ENCODE peak calls at places on chromosomes 16 and 17, in six cellular contexts. S is adrenal gland, I is heart left ventricle, R is A549, Q is testis, P is tibial nerve. W is an unnamed sample.

GRCh38 chr16:4767872-4768548 is 1.0 kb upstream of the ZNF500 start:
- DNase-seq in S (peak; percentile 67), R (no peak), I (no peak), Q (peak; percentile 52), P (no peak), W (peak; percentile 50)

GRCh38 chr16:61544165-61544564 is 492.1 kb downstream of the CDH8 start:
- DNase-seq in I (no peak), R (no peak), Q (no peak), P (no peak), S (no peak), W (no peak)

GRCh38 chr16:85644093-85644712 is 31.1 kb downstream of the GSE1 start:
- DNase-seq in Q (no peak), S (no peak), P (no peak), I (no peak), R (no peak), W (no peak)

GRCh38 chr16:56288019-56288418 is 96.7 kb downstream of the GNAO1 start:
- DNase-seq in I (no peak), S (no peak), Q (no peak), R (no peak), P (no peak), W (no peak)

GRCh38 chr16:81492307-81492706 is 47.7 kb downstream of the CMIP start:
- DNase-seq in S (no peak), R (no peak), P (no peak), I (no peak), Q (no peak), W (no peak)

GRCh38 chr16:86653289-86654006 is 75.1 kb downstream of the FOXL1 start:
- DNase-seq in Q (no peak), R (no peak), P (no peak), S (no peak), I (peak; percentile 47), W (no peak)

GRCh38 chr17:74778960-74779359 is 2.8 kb upstream of the NAT9 start:
- DNase-seq in P (no peak), Q (no peak), S (no peak), R (no peak), I (no peak), W (no peak)

GRCh38 chr16:41439-42068 is 11.9 kb downstream of the POLR3K start:
- DNase-seq in I (no peak), Q (peak; percentile 50), P (no peak), R (no peak), S (no peak), W (no peak)

GRCh38 chr17:27657620-27658019 is 26.6 kb downstream of the LGALS9 start:
- DNase-seq in P (no peak), R (no peak), Q (no peak), I (no peak), S (no peak), W (peak; percentile 22)

GRCh38 chr17:72635034-72635654 is 457.3 kb downstream of the SLC39A11 start:
- DNase-seq in S (no peak), Q (no peak), R (no peak), I (no peak), P (no peak), W (no peak)

GRCh38 chr16:66923247-66923851 is 2.0 kb downstream of the RRAD start:
- DNase-seq in R (no peak), I (peak; percentile 78), P (no peak), Q (peak; percentile 58), S (peak; percentile 84), W (no peak)

GRCh38 chr16:35196313-35196712 is 1736.9 kb downstream of the TP53TG3F start:
- DNase-seq in I (no peak), R (no peak), P (no peak), Q (no peak), S (no peak), W (no peak)

GRCh38 chr16:75763250-75763649 is 37.0 kb upstream of the CPHXL start:
- DNase-seq in S (no peak), P (no peak), I (no peak), Q (no peak), R (no peak), W (no peak)

GRCh38 chr17:59825533-59826316 is 67.0 kb downstream of the TUBD1 start:
- DNase-seq in Q (no peak), S (peak; percentile 37), R (no peak), I (no peak), P (no peak), W (no peak)

GRCh38 chr17:7575481-7575883 is 4.0 kb upstream of the CD68 start:
- DNase-seq in I (no peak), P (no peak), Q (no peak), R (no peak), S (no peak), W (no peak)
- TF ChIP-seq POLR2A in I (no peak), P (no peak), Q (no peak), R (no peak), S (no peak), W (no peak)

GRCh38 chr17:82230627-82231311 is 1.9 kb downstream of the SLC16A3 start:
- DNase-seq in P (peak; percentile 78), Q (peak; percentile 92), I (peak; percentile 90), R (peak; percentile 79), S (peak; percentile 85), W (peak; percentile 87)
- TF ChIP-seq POLR2A in P (no peak), Q (no peak), I (peak; percentile 29), R (no peak), S (no peak), W (no peak)

DNA sequence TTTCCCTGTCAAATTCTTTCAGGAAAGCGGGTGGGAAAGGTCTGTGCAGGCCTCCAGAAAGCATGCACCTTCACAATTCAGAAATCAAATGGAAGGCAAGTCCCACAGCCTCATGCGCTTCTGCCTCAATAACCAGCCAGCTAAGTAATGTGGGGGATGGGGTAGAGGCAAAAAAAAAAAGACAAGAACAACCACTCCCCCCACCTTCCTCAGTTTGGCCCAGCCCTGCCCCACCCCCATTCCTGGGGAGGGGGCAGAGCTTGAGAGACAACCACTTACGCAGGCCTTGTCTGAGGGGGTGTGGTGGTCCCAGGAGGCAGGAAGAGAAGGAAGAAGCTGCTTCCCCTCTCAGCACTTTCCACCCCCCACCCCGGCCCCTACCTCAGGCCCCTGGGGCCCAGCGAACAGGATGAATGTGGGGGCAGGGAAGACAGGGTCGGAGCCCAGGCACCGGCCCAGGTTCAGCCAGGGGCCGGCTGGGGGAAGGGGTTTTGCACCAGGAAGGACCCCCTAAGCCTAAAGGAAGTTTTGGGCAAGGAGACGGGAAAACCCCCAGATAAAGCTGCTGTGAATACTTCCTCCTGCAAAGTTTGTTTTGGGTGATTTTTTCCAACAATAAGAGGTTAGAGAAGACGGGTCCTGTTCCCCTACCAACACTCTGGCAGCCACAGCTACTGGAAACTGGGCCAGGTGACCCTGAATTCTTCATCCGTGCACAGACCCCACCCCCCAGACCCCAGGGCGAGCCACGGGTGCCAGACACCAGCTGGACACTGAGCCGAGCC is 1.2 kb downstream of the JUP start:
- DNase-seq in R (no peak), S (peak; percentile 15), I (peak; percentile 56), P (no peak), Q (no peak), W (no peak)
- TF ChIP-seq POLR2A in R (no peak), S (no peak), I (no peak), P (no peak), Q (no peak), W (no peak)

GRCh38 chr16:20900299-20901067 is at the start of the genes DCUN1D3 and LYRM1:
- DNase-seq in P (peak; percentile 94), R (peak; percentile 96), I (peak; percentile 96), Q (peak; percentile 99), S (peak; percentile 98), W (peak; percentile 97)

GRCh38 chr16:20899503-20900298 is 457 bp downstream of the DCUN1D3 start:
- DNase-seq in S (no peak), R (no peak), P (peak; percentile 18), I (no peak), Q (peak; percentile 40), W (no peak)

GRCh38 chr16:20902426-20902825 is 1.9 kb downstream of the LYRM1 start:
- DNase-seq in R (no peak), P (no peak), S (no peak), Q (no peak), I (no peak), W (no peak)

GRCh38 chr16:20901441-20902112 is 1.0 kb downstream of the LYRM1 start:
- DNase-seq in S (peak; percentile 73), I (peak; percentile 54), Q (peak; percentile 59), R (peak; percentile 52), P (peak; percentile 34), W (peak; percentile 58)

GRCh38 chr16:20901068-20901440 is 483 bp downstream of the LYRM1 start:
- DNase-seq in I (no peak), R (no peak), Q (no peak), S (no peak), P (no peak), W (no peak)
- TF ChIP-seq POLR2A in I (no peak), R (no peak), Q (no peak), S (no peak), P (no peak), W (peak; percentile 68)

DNA sequence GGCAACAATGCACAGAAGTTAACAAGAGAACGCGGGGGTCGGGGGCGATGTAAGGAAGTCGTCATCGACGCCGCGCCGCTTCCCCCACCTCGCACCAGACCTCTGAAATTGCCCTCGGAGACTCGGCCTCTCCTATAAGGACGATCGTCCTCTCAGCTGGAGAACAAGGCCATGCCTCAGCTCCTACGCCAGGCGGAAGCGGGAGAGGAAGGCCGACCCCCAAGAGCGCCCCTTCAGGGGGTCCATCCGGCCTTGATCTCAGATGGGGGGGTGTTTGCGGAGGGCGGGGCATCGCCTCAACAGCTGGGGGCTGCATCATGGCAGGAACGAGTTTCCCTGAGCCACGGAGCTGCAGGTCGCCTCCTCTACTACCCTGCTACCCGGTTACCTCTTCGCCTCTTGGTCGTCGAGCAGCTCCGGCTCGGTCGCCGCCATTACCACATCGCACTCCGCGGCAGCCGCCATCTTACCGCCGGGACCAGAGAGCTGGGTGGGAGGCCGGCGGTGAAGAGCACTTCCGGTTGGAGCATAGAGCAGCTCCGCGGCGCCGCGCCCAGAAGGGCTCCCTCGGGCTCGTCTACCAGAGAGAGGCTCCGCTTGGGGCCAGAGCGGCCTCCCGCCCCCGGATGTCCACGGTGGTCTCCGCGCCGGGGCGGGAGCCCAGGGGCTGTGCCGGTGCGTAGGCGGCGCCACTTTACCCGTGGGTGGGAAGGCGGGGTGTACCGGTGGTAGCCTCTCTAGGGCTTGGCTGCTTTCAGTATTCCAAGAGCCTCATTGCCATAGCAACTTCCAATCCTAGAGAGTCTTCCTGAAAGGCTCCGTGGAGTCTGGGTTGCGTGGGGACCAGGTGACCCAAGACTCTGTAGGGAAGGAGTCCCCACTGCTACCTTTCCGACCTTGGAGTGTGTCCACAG is at the start of gene DNAJC7:
- DNase-seq in Q (peak; percentile 97), S (peak; percentile 91), P (peak; percentile 84), I (peak; percentile 92), R (peak; percentile 98), W (peak; percentile 95)
- TF ChIP-seq POLR2A in Q (no peak), S (peak; percentile 40), P (peak; percentile 54), I (peak; percentile 55), R (peak; percentile 83), W (peak; percentile 90)

DNA sequence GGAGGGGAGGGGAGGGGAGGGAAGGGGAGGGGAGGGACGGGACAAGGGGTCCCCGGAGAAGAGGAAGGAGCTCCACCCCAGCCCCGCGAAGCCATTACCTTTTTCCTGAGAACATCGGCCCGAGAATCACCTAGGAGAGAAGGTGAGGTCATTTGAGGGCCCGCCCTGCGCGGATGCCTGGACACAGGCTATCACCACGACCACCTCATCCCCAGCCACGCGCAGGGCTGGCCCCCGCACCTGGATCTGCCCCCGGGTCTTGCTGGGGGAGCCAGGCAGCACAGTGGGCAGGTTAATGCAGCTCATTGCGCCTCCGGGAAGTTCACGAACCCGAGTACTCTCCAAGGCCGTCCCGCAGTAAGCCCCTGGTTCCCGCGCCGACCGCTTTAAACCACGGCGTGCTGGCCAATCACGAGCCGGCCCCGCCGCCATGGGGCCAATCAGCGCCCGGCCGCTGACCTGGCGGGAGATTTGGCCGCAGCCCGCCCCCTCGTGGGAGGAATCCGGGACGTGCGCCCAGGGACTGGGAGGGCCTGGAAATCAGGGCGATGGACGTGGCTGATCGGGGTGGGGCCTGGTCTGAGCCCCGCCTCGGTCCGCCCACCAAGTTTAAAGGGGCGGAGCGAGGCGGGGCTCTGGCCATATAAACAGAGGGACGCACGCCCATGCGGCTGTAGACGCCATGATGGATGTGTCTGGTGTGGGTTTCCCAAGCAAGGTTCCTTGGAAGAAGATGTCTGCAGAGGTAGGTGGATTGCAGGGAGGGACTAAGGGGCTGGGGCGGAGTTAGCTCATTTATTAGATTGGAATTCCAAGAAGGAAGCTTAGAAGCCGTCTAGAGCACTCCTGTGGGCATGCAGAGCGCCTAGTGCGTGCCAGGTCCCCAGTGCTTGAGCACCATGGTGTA is at the start of the genes AFMID and TK1:
- DNase-seq in R (peak; percentile 100), P (peak; percentile 91), Q (peak; percentile 97), I (peak; percentile 96), S (peak; percentile 97), W (peak; percentile 99)
- TF ChIP-seq POLR2A in R (peak; percentile 95), P (peak; percentile 63), Q (peak; percentile 74), I (peak; percentile 87), S (peak; percentile 20), W (peak; percentile 77)

W was measured in erythroblast.